ENCODE peak calls at places on chromosomes 2 and 18, in eight cellular contexts. One of them, this sample, is unnamed.

GRCh38 chr2:69615969-69616368 is 27.6 kb downstream of the AAK1 start:
- DNase-seq in OCI-M1: no peak
- DNase-seq in T-cell: no peak
- DNase-seq in spleen: no peak
- DNase-seq in effector CD4-positive, alpha-beta T cell: no peak
- DNase-seq in activated naive CD8-positive, alpha-beta T cell treated with anti-CD3 and anti-CD28 coated beads, Interleukin-2, amount 10 ng/mL, durations not matched to agents 7 days and 5 days: no peak
- DNase-seq in NCI-H146: no peak
- DNase-seq in substantia nigra: no peak
- DNase-seq in this sample: no peak

GRCh38 chr2:62999905-63000304 is 50.7 kb upstream of the OTX1 start:
- DNase-seq in OCI-M1: no peak
- DNase-seq in T-cell: no peak
- DNase-seq in spleen: no peak
- DNase-seq in effector CD4-positive, alpha-beta T cell: no peak
- DNase-seq in activated naive CD8-positive, alpha-beta T cell treated with anti-CD3 and anti-CD28 coated beads, Interleukin-2, amount 10 ng/mL, durations not matched to agents 7 days and 5 days: no peak
- DNase-seq in NCI-H146: no peak
- DNase-seq in substantia nigra: no peak
- DNase-seq in this sample: no peak

GRCh38 chr2:177155631-177156030 is 57.0 kb upstream of the HNRNPA3 start:
- DNase-seq in OCI-M1: no peak
- DNase-seq in T-cell: no peak
- DNase-seq in spleen: no peak
- DNase-seq in effector CD4-positive, alpha-beta T cell: no peak
- DNase-seq in activated naive CD8-positive, alpha-beta T cell treated with anti-CD3 and anti-CD28 coated beads, Interleukin-2, amount 10 ng/mL, durations not matched to agents 7 days and 5 days: no peak
- DNase-seq in NCI-H146: no peak
- DNase-seq in substantia nigra: no peak
- DNase-seq in this sample: no peak

GRCh38 chr2:110906613-110907365 is 174.4 kb downstream of the ACOXL start:
- DNase-seq in OCI-M1: no peak
- DNase-seq in T-cell: no peak
- DNase-seq in spleen: no peak
- DNase-seq in effector CD4-positive, alpha-beta T cell: no peak
- DNase-seq in activated naive CD8-positive, alpha-beta T cell treated with anti-CD3 and anti-CD28 coated beads, Interleukin-2, amount 10 ng/mL, durations not matched to agents 7 days and 5 days: no peak
- DNase-seq in NCI-H146: no peak
- DNase-seq in substantia nigra: no peak
- DNase-seq in this sample: no peak

GRCh38 chr2:149538138-149538833 is 49.3 kb downstream of the MMADHC start:
- DNase-seq in OCI-M1: peak
- DNase-seq in T-cell: no peak
- DNase-seq in spleen: no peak
- DNase-seq in effector CD4-positive, alpha-beta T cell: no peak
- DNase-seq in activated naive CD8-positive, alpha-beta T cell treated with anti-CD3 and anti-CD28 coated beads, Interleukin-2, amount 10 ng/mL, durations not matched to agents 7 days and 5 days: no peak
- DNase-seq in NCI-H146: no peak
- DNase-seq in substantia nigra: no peak
- DNase-seq in this sample: no peak

GRCh38 chr2:118697771-118698170 is 149.7 kb downstream of the EN1 start:
- DNase-seq in OCI-M1: no peak
- DNase-seq in T-cell: no peak
- DNase-seq in spleen: no peak
- DNase-seq in effector CD4-positive, alpha-beta T cell: no peak
- DNase-seq in activated naive CD8-positive, alpha-beta T cell treated with anti-CD3 and anti-CD28 coated beads, Interleukin-2, amount 10 ng/mL, durations not matched to agents 7 days and 5 days: no peak
- DNase-seq in NCI-H146: no peak
- DNase-seq in substantia nigra: no peak
- DNase-seq in this sample: no peak

GRCh38 chr18:48827321-48828200 is 123.2 kb downstream of the SMAD7 start:
- DNase-seq in OCI-M1: peak
- DNase-seq in T-cell: no peak
- DNase-seq in spleen: peak
- DNase-seq in effector CD4-positive, alpha-beta T cell: no peak
- DNase-seq in activated naive CD8-positive, alpha-beta T cell treated with anti-CD3 and anti-CD28 coated beads, Interleukin-2, amount 10 ng/mL, durations not matched to agents 7 days and 5 days: peak
- DNase-seq in NCI-H146: peak
- DNase-seq in substantia nigra: no peak
- DNase-seq in this sample: peak

GRCh38 chr2:191012845-191013616 is 940 bp downstream of the STAT1 start:
- DNase-seq in OCI-M1: peak
- DNase-seq in T-cell: no peak
- DNase-seq in spleen: no peak
- DNase-seq in effector CD4-positive, alpha-beta T cell: no peak
- DNase-seq in activated naive CD8-positive, alpha-beta T cell treated with anti-CD3 and anti-CD28 coated beads, Interleukin-2, amount 10 ng/mL, durations not matched to agents 7 days and 5 days: no peak
- DNase-seq in NCI-H146: no peak
- DNase-seq in substantia nigra: no peak
- DNase-seq in this sample: no peak

GRCh38 chr2:201126308-201127127 is 10.6 kb downstream of the CFLAR start:
- DNase-seq in OCI-M1: peak
- DNase-seq in T-cell: no peak
- DNase-seq in spleen: no peak
- DNase-seq in effector CD4-positive, alpha-beta T cell: no peak
- DNase-seq in activated naive CD8-positive, alpha-beta T cell treated with anti-CD3 and anti-CD28 coated beads, Interleukin-2, amount 10 ng/mL, durations not matched to agents 7 days and 5 days: no peak
- DNase-seq in NCI-H146: no peak
- DNase-seq in substantia nigra: no peak
- DNase-seq in this sample: no peak

GRCh38 chr2:38602136-38602731 is 494 bp downstream of the HNRNPLL start:
- DNase-seq in OCI-M1: peak
- DNase-seq in T-cell: no peak
- DNase-seq in spleen: peak
- DNase-seq in effector CD4-positive, alpha-beta T cell: peak
- DNase-seq in activated naive CD8-positive, alpha-beta T cell treated with anti-CD3 and anti-CD28 coated beads, Interleukin-2, amount 10 ng/mL, durations not matched to agents 7 days and 5 days: peak
- DNase-seq in NCI-H146: peak
- DNase-seq in substantia nigra: peak
- DNase-seq in this sample: no peak

GRCh38 chr2:206368484-206368883 is 74.8 kb upstream of the ADAM23 start:
- DNase-seq in OCI-M1: no peak
- DNase-seq in T-cell: no peak
- DNase-seq in spleen: no peak
- DNase-seq in effector CD4-positive, alpha-beta T cell: no peak
- DNase-seq in activated naive CD8-positive, alpha-beta T cell treated with anti-CD3 and anti-CD28 coated beads, Interleukin-2, amount 10 ng/mL, durations not matched to agents 7 days and 5 days: no peak
- DNase-seq in NCI-H146: no peak
- DNase-seq in substantia nigra: no peak
- DNase-seq in this sample: no peak

GRCh38 chr2:43224131-43224570 is 2.3 kb downstream of the ZFP36L2 start:
- DNase-seq in OCI-M1: peak
- DNase-seq in T-cell: peak
- DNase-seq in spleen: peak
- DNase-seq in effector CD4-positive, alpha-beta T cell: peak
- DNase-seq in activated naive CD8-positive, alpha-beta T cell treated with anti-CD3 and anti-CD28 coated beads, Interleukin-2, amount 10 ng/mL, durations not matched to agents 7 days and 5 days: no peak
- DNase-seq in NCI-H146: no peak
- DNase-seq in substantia nigra: peak
- DNase-seq in this sample: no peak

GRCh38 chr18:49371786-49372185 is 88.7 kb downstream of the DYM start:
- DNase-seq in OCI-M1: no peak
- DNase-seq in T-cell: no peak
- DNase-seq in spleen: no peak
- DNase-seq in effector CD4-positive, alpha-beta T cell: no peak
- DNase-seq in activated naive CD8-positive, alpha-beta T cell treated with anti-CD3 and anti-CD28 coated beads, Interleukin-2, amount 10 ng/mL, durations not matched to agents 7 days and 5 days: no peak
- DNase-seq in NCI-H146: no peak
- DNase-seq in substantia nigra: no peak
- DNase-seq in this sample: no peak

GRCh38 chr2:217746741-217747287 is 256.0 kb downstream of the TNS1 start:
- DNase-seq in OCI-M1: no peak
- DNase-seq in T-cell: no peak
- DNase-seq in spleen: no peak
- DNase-seq in effector CD4-positive, alpha-beta T cell: no peak
- DNase-seq in activated naive CD8-positive, alpha-beta T cell treated with anti-CD3 and anti-CD28 coated beads, Interleukin-2, amount 10 ng/mL, durations not matched to agents 7 days and 5 days: no peak
- DNase-seq in NCI-H146: no peak
- DNase-seq in substantia nigra: no peak
- DNase-seq in this sample: no peak

GRCh38 chr2:133885847-133886246 is 317.6 kb upstream of the NCKAP5 start:
- DNase-seq in OCI-M1: no peak
- DNase-seq in T-cell: no peak
- DNase-seq in spleen: no peak
- DNase-seq in effector CD4-positive, alpha-beta T cell: no peak
- DNase-seq in activated naive CD8-positive, alpha-beta T cell treated with anti-CD3 and anti-CD28 coated beads, Interleukin-2, amount 10 ng/mL, durations not matched to agents 7 days and 5 days: no peak
- DNase-seq in NCI-H146: no peak
- DNase-seq in substantia nigra: no peak
- DNase-seq in this sample: no peak

GRCh38 chr18:48133675-48134251 is 203.3 kb upstream of the SMAD2 start:
- DNase-seq in OCI-M1: no peak
- DNase-seq in T-cell: no peak
- DNase-seq in spleen: peak
- DNase-seq in effector CD4-positive, alpha-beta T cell: no peak
- DNase-seq in activated naive CD8-positive, alpha-beta T cell treated with anti-CD3 and anti-CD28 coated beads, Interleukin-2, amount 10 ng/mL, durations not matched to agents 7 days and 5 days: no peak
- DNase-seq in NCI-H146: peak
- DNase-seq in substantia nigra: no peak
- DNase-seq in this sample: peak

This sample was measured in DMS79.